ENCODE peak calls at places on chromosome 11, in six cellular contexts. One of them, this sample, is unnamed.

GRCh38 chr11:108647701-108648527 is 17.0 kb upstream of the DDX10 start:
- DNase-seq in GM13977: no peak
- DNase-seq in cardiac muscle cell: peak
- DNase-seq in SK-N-SH: peak
- DNase-seq in OCI-LY7: peak
- DNase-seq in lower lobe of right lung: peak
- DNase-seq in this sample: peak

GRCh38 chr11:36035454-36035853 is 91.6 kb downstream of the LDLRAD3 start:
- DNase-seq in GM13977: no peak
- DNase-seq in cardiac muscle cell: no peak
- DNase-seq in SK-N-SH: no peak
- DNase-seq in lower lobe of right lung: no peak
- DNase-seq in OCI-LY7: no peak
- DNase-seq in this sample: no peak

GRCh38 chr11:11545285-11546275 is 76.2 kb downstream of the GALNT18 start:
- DNase-seq in lower lobe of right lung: no peak
- DNase-seq in OCI-LY7: no peak
- DNase-seq in SK-N-SH: no peak
- DNase-seq in cardiac muscle cell: no peak
- DNase-seq in GM13977: no peak
- DNase-seq in this sample: no peak

GRCh38 chr11:115910379-115910778 is 406.2 kb upstream of the CADM1 start:
- DNase-seq in cardiac muscle cell: no peak
- DNase-seq in OCI-LY7: no peak
- DNase-seq in SK-N-SH: no peak
- DNase-seq in GM13977: no peak
- DNase-seq in lower lobe of right lung: no peak
- DNase-seq in this sample: no peak

GRCh38 chr11:70495351-70496310 is 97.3 kb downstream of the CTTN start:
- DNase-seq in lower lobe of right lung: peak
- DNase-seq in cardiac muscle cell: no peak
- DNase-seq in SK-N-SH: no peak
- DNase-seq in OCI-LY7: no peak
- DNase-seq in GM13977: no peak
- DNase-seq in this sample: no peak

GRCh38 chr11:1557904-1558831 is 13.9 kb downstream of the DUSP8 start:
- DNase-seq in OCI-LY7: no peak
- DNase-seq in SK-N-SH: no peak
- DNase-seq in cardiac muscle cell: peak
- DNase-seq in GM13977: peak
- DNase-seq in lower lobe of right lung: peak
- DNase-seq in this sample: no peak

GRCh38 chr11:116053538-116053919 is 549.3 kb upstream of the CADM1 start:
- DNase-seq in cardiac muscle cell: no peak
- DNase-seq in GM13977: no peak
- DNase-seq in SK-N-SH: no peak
- DNase-seq in lower lobe of right lung: no peak
- DNase-seq in OCI-LY7: no peak
- DNase-seq in this sample: no peak

GRCh38 chr11:61805146-61805545 is 11.7 kb downstream of the FADS1 start:
- DNase-seq in SK-N-SH: no peak
- DNase-seq in cardiac muscle cell: no peak
- DNase-seq in lower lobe of right lung: no peak
- DNase-seq in OCI-LY7: no peak
- DNase-seq in GM13977: no peak
- DNase-seq in this sample: no peak

GRCh38 chr11:115078461-115079438 is 400.4 kb downstream of the NXPE2 start:
- DNase-seq in cardiac muscle cell: no peak
- DNase-seq in OCI-LY7: no peak
- DNase-seq in GM13977: no peak
- DNase-seq in SK-N-SH: no peak
- DNase-seq in lower lobe of right lung: no peak
- DNase-seq in this sample: no peak

GRCh38 chr11:47051217-47051616 is 114.7 kb downstream of the CSTPP1 start:
- DNase-seq in OCI-LY7: no peak
- DNase-seq in lower lobe of right lung: no peak
- DNase-seq in SK-N-SH: no peak
- DNase-seq in cardiac muscle cell: peak
- DNase-seq in GM13977: no peak
- DNase-seq in this sample: no peak

GRCh38 chr11:125593113-125593761 is 585 bp downstream of the STT3A start:
- DNase-seq in OCI-LY7: no peak
- DNase-seq in cardiac muscle cell: peak
- DNase-seq in SK-N-SH: no peak
- DNase-seq in lower lobe of right lung: no peak
- DNase-seq in GM13977: no peak
- DNase-seq in this sample: peak

GRCh38 chr11:71947498-71947897 is 18.7 kb downstream of the RNF121 start:
- DNase-seq in OCI-LY7: no peak
- DNase-seq in GM13977: no peak
- DNase-seq in SK-N-SH: no peak
- DNase-seq in lower lobe of right lung: no peak
- DNase-seq in cardiac muscle cell: no peak
- DNase-seq in this sample: no peak

GRCh38 chr11:104324276-104324675 is 160.3 kb upstream of the PDGFD start:
- DNase-seq in GM13977: no peak
- DNase-seq in OCI-LY7: no peak
- DNase-seq in SK-N-SH: no peak
- DNase-seq in lower lobe of right lung: no peak
- DNase-seq in cardiac muscle cell: no peak
- DNase-seq in this sample: no peak

GRCh38 chr11:95925011-95925410 is 1.1 kb upstream of the MTMR2 start:
- DNase-seq in GM13977: peak
- DNase-seq in lower lobe of right lung: no peak
- DNase-seq in SK-N-SH: no peak
- DNase-seq in OCI-LY7: no peak
- DNase-seq in cardiac muscle cell: peak
- DNase-seq in this sample: no peak

GRCh38 chr11:44071157-44071556 is 5.1 kb downstream of the ACCS start:
- DNase-seq in lower lobe of right lung: no peak
- DNase-seq in cardiac muscle cell: no peak
- DNase-seq in GM13977: no peak
- DNase-seq in OCI-LY7: no peak
- DNase-seq in SK-N-SH: no peak
- DNase-seq in this sample: no peak
- TF ChIP-seq CTCF in lower lobe of right lung: no peak
- TF ChIP-seq CTCF in cardiac muscle cell: no peak
- TF ChIP-seq CTCF in GM13977: no peak
- TF ChIP-seq CTCF in OCI-LY7: no peak
- TF ChIP-seq CTCF in SK-N-SH: no peak
- TF ChIP-seq CTCF in this sample: no peak

DNA sequence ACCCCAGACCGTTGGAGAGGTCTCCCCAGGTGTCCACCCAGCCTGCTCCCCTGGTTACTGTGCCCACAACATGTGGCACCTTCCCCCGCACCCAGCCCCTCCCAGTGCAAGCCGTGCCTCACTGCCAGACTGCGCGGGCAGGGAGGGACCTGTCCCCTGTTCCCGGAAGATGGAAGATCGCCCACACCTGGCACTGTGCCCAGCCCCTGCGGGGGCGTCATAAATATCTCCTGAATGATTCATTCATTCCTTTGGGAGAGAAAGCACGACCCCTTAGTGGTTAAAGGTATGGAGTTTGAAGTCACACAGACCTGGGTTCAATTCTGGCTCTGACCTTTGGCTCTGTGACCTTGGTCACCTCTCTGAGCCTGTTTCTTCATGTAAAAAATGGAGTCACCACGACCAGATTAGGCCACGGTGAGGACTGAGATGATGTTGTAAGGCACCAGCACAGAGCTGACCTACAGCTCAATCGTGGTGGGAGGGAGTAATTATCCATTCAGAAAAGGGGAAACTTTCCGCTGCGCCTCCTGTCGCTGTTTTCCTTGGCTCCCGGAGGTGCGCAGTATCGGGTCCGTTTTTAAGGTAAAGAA is 497 bp upstream of the SYT12 start:
- DNase-seq in SK-N-SH: peak
- DNase-seq in GM13977: no peak
- DNase-seq in cardiac muscle cell: peak
- DNase-seq in lower lobe of right lung: no peak
- DNase-seq in OCI-LY7: no peak
- DNase-seq in this sample: no peak
- TF ChIP-seq CTCF in SK-N-SH: no peak
- TF ChIP-seq CTCF in GM13977: no peak
- TF ChIP-seq CTCF in cardiac muscle cell: no peak
- TF ChIP-seq CTCF in lower lobe of right lung: no peak
- TF ChIP-seq CTCF in OCI-LY7: no peak
- TF ChIP-seq CTCF in this sample: no peak

DNA sequence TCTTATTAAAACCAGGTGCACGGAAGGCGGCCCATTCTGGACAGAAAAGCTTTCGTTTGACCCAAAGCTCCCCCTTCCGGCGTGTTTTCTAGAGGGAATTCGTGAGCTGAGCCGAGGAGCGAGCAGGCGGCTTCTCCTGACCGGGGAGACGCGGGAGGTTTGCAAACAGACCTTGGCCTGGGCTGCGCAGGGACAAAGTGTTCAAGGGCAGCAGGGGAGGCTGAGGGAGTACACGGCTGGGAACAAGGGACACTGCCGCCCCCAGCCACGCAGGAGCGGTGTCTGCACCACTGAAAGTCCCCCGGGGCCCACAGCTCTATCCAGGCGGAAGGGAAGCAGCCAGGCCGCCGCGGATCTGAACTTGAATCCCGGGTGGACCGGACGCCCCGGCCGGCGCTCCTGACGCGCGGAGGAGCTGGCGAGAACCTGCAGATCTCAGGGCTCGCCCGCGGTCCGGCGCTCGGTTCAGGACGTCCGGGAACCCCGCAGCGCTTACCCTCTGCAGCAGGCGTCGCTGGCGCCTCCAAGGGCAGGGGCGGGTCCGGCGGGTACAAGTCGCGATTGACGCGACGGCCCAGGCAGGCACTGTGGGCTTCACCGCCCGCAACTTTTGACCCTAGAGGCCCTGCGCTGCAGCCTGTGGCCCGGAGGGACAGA is 101.9 kb downstream of the WT1 start:
- DNase-seq in SK-N-SH: peak
- DNase-seq in lower lobe of right lung: peak
- DNase-seq in OCI-LY7: no peak
- DNase-seq in GM13977: peak
- DNase-seq in cardiac muscle cell: peak
- DNase-seq in this sample: peak
- TF ChIP-seq CTCF in SK-N-SH: peak
- TF ChIP-seq CTCF in lower lobe of right lung: peak
- TF ChIP-seq CTCF in OCI-LY7: no peak
- TF ChIP-seq CTCF in GM13977: peak
- TF ChIP-seq CTCF in cardiac muscle cell: peak
- TF ChIP-seq CTCF in this sample: peak

GRCh38 chr11:43803766-43804165 is 76.9 kb upstream of the ALKBH3 start:
- DNase-seq in OCI-LY7: no peak
- DNase-seq in lower lobe of right lung: no peak
- DNase-seq in SK-N-SH: no peak
- DNase-seq in GM13977: no peak
- DNase-seq in cardiac muscle cell: no peak
- DNase-seq in this sample: no peak

GRCh38 chr11:43797866-43798265 is 82.8 kb upstream of the ALKBH3 start:
- DNase-seq in cardiac muscle cell: no peak
- DNase-seq in OCI-LY7: no peak
- DNase-seq in GM13977: no peak
- DNase-seq in lower lobe of right lung: no peak
- DNase-seq in SK-N-SH: no peak
- DNase-seq in this sample: no peak

GRCh38 chr11:43797337-43797736 is 83.3 kb upstream of the ALKBH3 start:
- DNase-seq in cardiac muscle cell: no peak
- DNase-seq in lower lobe of right lung: no peak
- DNase-seq in SK-N-SH: no peak
- DNase-seq in GM13977: no peak
- DNase-seq in OCI-LY7: no peak
- DNase-seq in this sample: no peak

GRCh38 chr11:43806976-43807375 is 73.7 kb upstream of the ALKBH3 start:
- DNase-seq in lower lobe of right lung: no peak
- DNase-seq in GM13977: no peak
- DNase-seq in cardiac muscle cell: no peak
- DNase-seq in OCI-LY7: no peak
- DNase-seq in SK-N-SH: no peak
- DNase-seq in this sample: no peak

DNA sequence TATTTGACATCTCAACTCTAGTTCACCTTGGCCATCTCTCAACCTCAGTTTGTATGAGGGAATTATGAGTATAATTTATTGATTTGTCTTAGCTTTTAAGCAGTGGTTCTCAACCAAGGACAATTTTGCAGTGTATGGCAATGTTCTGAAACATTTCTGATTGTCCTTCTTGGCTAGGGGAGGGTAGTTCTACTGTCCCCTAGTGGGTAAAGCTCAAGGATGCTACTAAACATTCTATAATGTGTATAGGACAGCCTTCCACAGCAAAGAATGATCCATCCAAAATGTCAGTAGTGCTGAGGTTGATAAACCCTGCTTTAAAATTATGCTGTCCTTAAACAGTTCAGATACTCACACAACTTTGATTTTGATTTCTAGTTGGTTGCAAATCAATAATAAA is 78.1 kb upstream of the ALKBH3 start:
- DNase-seq in OCI-LY7: peak
- DNase-seq in cardiac muscle cell: peak
- DNase-seq in lower lobe of right lung: no peak
- DNase-seq in SK-N-SH: peak
- DNase-seq in GM13977: no peak
- DNase-seq in this sample: no peak
- TF ChIP-seq CTCF in OCI-LY7: peak
- TF ChIP-seq CTCF in cardiac muscle cell: peak
- TF ChIP-seq CTCF in lower lobe of right lung: peak
- TF ChIP-seq CTCF in SK-N-SH: peak
- TF ChIP-seq CTCF in GM13977: peak
- TF ChIP-seq CTCF in this sample: no peak

This sample was measured in GM20000.